ENCODE peak calls at places on chromosome 22, in four cellular contexts. I, W, S and P are unnamed samples.

GRCh38 chr22:46003271-46004091 is 26.5 kb upstream of the WNT7B start:
- DNase-seq in I (no peak), W (no peak), S (no peak), P (no peak)

GRCh38 chr22:26892401-26893033 is 235.1 kb downstream of the MIAT start:
- DNase-seq in I (no peak), W (no peak), S (no peak), P (no peak)

GRCh38 chr22:46637711-46638600 is 17.8 kb downstream of the GRAMD4 start:
- DNase-seq in I (no peak), W (no peak), S (no peak), P (no peak)

GRCh38 chr22:36728505-36728904 is 25.0 kb upstream of the CACNG2 start:
- DNase-seq in I (no peak), W (no peak), S (no peak), P (no peak)

GRCh38 chr22:39530692-39531331 is 1.7 kb downstream of the RPS19BP1 start:
- DNase-seq in I (no peak), W (peak), S (no peak), P (no peak)

GRCh38 chr22:27842994-27843431 is 41.5 kb upstream of the MN1 start:
- DNase-seq in I (no peak), W (no peak), S (no peak), P (no peak)

GRCh38 chr22:30205281-30206115 is 41.1 kb downstream of the LIF start:
- DNase-seq in I (no peak), W (no peak), S (no peak), P (no peak)

GRCh38 chr22:47059076-47059475 is 296.6 kb downstream of the TBC1D22A start:
- DNase-seq in I (no peak), W (peak), S (no peak), P (no peak)

GRCh38 chr22:46537221-46537945 is at the start of gene CELSR1:
- DNase-seq in I (peak), W (no peak), S (no peak), P (no peak)

GRCh38 chr22:39601180-39601535 is 30.6 kb downstream of the CACNA1I start:
- DNase-seq in I (no peak), W (peak), S (no peak), P (no peak)

GRCh38 chr22:46432164-46433068 is 96.9 kb downstream of the TRMU start:
- DNase-seq in I (no peak), W (peak), S (no peak), P (no peak)

GRCh38 chr22:43563571-43563970 is 151.8 kb downstream of the MPPED1 start:
- DNase-seq in I (no peak), W (no peak), S (no peak), P (no peak)

GRCh38 chr22:19066531-19067271 is 55.5 kb downstream of the DGCR2 start:
- DNase-seq in I (no peak), W (no peak), S (no peak), P (no peak)

GRCh38 chr22:45296628-45297297 is 12.0 kb downstream of the UPK3A start:
- DNase-seq in I (no peak), W (peak), S (peak), P (no peak)

GRCh38 chr22:31753005-31753633 is 700 bp upstream of the DEPDC5 start:
- DNase-seq in I (peak), W (peak), S (no peak), P (no peak)

GRCh38 chr22:37804886-37805857 is 2.6 kb upstream of the GCAT start:
- DNase-seq in I (no peak), W (no peak), S (peak), P (peak)